ENCODE peak calls at places on chromosomes 3 and 15, in eight cellular contexts. O, R, Z, P, J, Y, N and Q are unnamed samples. For H3K4me1 and H3K27me3, the result is how much of the 10 kb centered on the place peaks cover.

GRCh38 chr3:14371573-14372474 is 30.6 kb upstream of the SLC6A6 start:
- DNase-seq in J (peak), N (peak), Y (peak), P (peak), Z (peak), R (peak), O (no peak), Q (peak)

GRCh38 chr3:184325269-184325668 is 10.9 kb downstream of the EIF4G1 start:
- DNase-seq in Y (no peak), R (no peak), Z (no peak), O (no peak), J (no peak), P (no peak), N (no peak), Q (no peak)

GRCh38 chr15:32718082-32718821 is 448 bp downstream of the GREM1 start:
- DNase-seq in J (no peak), R (no peak), O (no peak), Z (peak), Y (peak), P (peak), N (no peak), Q (no peak)

GRCh38 chr3:184050217-184050847 is 2.5 kb upstream of the HTR3C start:
- DNase-seq in R (no peak), Y (peak), J (no peak), P (no peak), O (no peak), Z (no peak), N (no peak), Q (peak)

GRCh38 chr3:46280105-46280797 is 38.0 kb downstream of the CCR3 start:
- DNase-seq in P (no peak), Y (no peak), O (no peak), J (no peak), N (peak), R (no peak), Z (peak), Q (peak)

GRCh38 chr3:51712020-51712385 is 5.1 kb downstream of the GRM2 start:
- DNase-seq in O (no peak), R (no peak), J (no peak), Y (no peak), Z (no peak), N (no peak), P (no peak), Q (no peak)

GRCh38 chr15:40754574-40754882 is 526 bp downstream of the RMDN3 start:
- DNase-seq in Y (peak), Z (peak), O (no peak), N (no peak), J (no peak), R (no peak), P (no peak), Q (peak)

GRCh38 chr3:74613566-74613965 is 893 bp downstream of the CNTN3 start:
- DNase-seq in R (no peak), Y (peak), P (no peak), O (no peak), J (no peak), Z (peak), N (no peak), Q (peak)

GRCh38 chr15:67543348-67543718 is 830 bp downstream of the MAP2K5 start:
- DNase-seq in N (no peak), R (no peak), J (no peak), O (no peak), Y (peak), P (no peak), Z (peak), Q (peak)

GRCh38 chr3:193768069-193768391 is 175.0 kb downstream of the OPA1 start:
- DNase-seq in N (peak), O (no peak), Y (no peak), Z (peak), P (no peak), R (no peak), J (no peak), Q (no peak)

GRCh38 chr15:78983146-78983918 is 38.5 kb upstream of the CTSH start:
- DNase-seq in N (no peak), J (no peak), Y (no peak), P (no peak), Z (no peak), R (no peak), O (no peak), Q (no peak)
- H3K27ac ChIP-seq in N (no peak), J (no peak), Y (no peak), P (no peak), Z (no peak), R (no peak), O (no peak), Q (no peak)

DNA sequence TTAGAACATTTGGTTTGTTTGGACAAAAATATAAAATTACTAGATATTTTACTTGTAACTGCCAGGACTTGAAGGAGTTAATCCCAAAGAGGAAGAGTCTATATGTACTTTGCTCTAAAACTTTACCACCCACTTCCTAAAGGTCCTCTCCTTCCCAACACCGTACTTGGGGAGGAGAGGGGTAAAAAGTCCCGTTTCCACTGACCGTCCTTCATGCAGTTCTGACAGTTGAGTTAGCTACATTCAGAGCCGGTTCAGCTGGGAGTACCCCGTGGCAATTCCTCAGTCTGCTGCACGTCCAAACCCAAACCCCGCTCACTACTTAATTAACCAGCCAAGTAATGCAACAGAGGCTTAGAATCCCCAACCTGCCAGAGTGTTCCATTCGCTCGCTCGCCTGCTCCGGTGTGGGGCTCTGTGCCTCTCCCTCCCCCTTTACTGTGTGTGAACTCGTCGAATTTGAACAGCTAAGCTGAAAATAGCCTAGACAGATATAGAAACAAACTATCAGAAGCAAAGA is 519.7 kb downstream of the FOXP1 start:
- DNase-seq in R (peak), J (peak), Z (peak), N (no peak), Y (peak), P (peak), O (no peak), Q (peak)
- H3K4me1 ChIP-seq in R (half or more), J (under half), Z (under half), N (under half), Y (half or more), P (under half), O (half or more), Q (under half)

DNA sequence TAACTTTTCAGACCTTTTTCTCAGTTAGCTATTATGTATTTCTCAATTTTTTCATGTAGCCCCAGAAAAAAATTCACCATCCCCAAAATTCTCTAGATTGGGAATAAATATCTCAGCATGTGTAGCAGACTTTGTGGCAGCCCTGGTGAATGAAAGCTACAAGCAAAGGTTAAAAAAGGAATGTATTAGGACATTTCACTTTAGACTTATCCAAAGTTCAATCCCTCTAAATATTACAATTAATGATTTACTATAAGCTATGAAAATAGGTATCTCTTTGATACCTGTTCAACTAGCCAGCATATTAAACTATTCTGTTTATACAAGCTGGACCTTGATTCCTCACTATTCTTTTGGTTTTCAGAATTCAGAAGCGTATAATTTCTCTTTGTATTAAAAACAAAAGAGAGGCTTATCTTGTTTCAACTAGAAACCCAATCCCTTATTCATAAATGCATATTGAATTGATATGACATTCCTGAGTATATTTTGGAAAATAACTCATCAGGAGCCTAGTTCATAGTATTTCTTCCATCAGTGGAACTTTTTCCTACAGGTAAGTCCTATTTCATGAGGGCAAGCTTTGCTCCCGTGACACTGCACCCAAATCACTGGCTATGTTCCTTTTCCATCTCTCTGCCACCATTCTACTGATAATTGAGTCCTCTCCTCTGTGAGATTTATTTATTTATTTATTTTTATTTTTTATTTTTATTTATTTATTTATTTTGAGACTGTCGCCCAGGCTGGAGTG is 38.0 kb downstream of the WDR72 start:
- DNase-seq in P (no peak), Z (no peak), J (no peak), Y (no peak), O (no peak), R (no peak), N (no peak), Q (peak)
- H3K27me3 ChIP-seq in P (under half), Z (under half), J (under half), Y (under half), O (under half), R (under half), N (under half), Q (under half)

GRCh38 chr3:120488296-120488695 is 37.5 kb upstream of the FSTL1 start:
- DNase-seq in Y (no peak), R (no peak), Z (no peak), N (no peak), P (no peak), J (no peak), O (no peak), Q (no peak)
- H3K27ac ChIP-seq in Y (no peak), R (peak), Z (no peak), N (no peak), P (no peak), J (peak), O (no peak), Q (no peak)

DNA sequence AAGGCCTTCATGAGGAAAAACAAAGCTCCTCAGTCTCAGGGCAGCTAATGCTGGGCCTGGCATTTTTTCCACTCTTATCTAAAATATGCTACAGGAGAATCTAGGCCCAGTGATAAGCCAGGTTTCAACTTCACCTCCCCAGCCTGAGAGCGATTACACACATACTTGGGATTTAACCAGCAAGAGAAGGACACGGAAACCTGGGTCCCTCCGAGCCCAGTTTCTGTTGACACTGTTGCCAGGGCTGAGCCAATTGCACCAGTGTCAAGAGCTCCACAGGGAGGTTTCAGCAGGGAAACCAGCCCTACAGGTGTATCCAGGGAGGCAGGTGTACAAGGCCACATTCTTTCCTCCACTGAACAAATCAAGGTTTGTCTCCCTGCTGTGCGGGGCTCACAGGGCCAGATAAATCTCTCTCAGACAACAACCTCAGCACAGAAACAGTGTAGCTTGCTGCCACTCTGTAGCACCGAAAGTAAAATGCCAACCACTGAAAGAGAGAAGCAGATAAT is 85.4 kb downstream of the MAGI1 start:
- DNase-seq in J (no peak), Y (peak), O (no peak), R (no peak), Z (no peak), N (peak), P (peak), Q (peak)
- H3K4me1 ChIP-seq in J (under half), Y (half or more), O (under half), R (half or more), Z (under half), N (half or more), P (under half), Q (under half)

GRCh38 chr15:89444855-89445254 is 51.5 kb downstream of the RHCG start:
- DNase-seq in R (no peak), Y (no peak), J (no peak), O (no peak), N (no peak), Z (no peak), P (no peak), Q (no peak)

GRCh38 chr15:89446260-89446891 is 50.0 kb downstream of the RHCG start:
- DNase-seq in J (no peak), Y (peak), P (no peak), N (no peak), O (no peak), R (no peak), Z (no peak), Q (no peak)

GRCh38 chr15:89447676-89448075 is 48.7 kb downstream of the RHCG start:
- DNase-seq in P (no peak), Y (no peak), Z (no peak), J (no peak), N (no peak), R (no peak), O (no peak), Q (no peak)

GRCh38 chr15:89444241-89444797 is 52.1 kb downstream of the RHCG start:
- DNase-seq in J (no peak), R (no peak), N (no peak), P (no peak), O (no peak), Z (no peak), Y (no peak), Q (no peak)

GRCh38 chr15:89445553-89445952 is 50.8 kb downstream of the RHCG start:
- DNase-seq in O (no peak), R (no peak), N (no peak), P (no peak), J (no peak), Y (peak), Z (no peak), Q (no peak)
- H3K27me3 ChIP-seq in O (under half), R (half or more), N (under half), P (under half), J (under half), Y (under half), Z (half or more), Q (under half)

GRCh38 chr3:11187678-11188077 is 33.4 kb downstream of the HRH1 start:
- DNase-seq in J (no peak), Y (no peak), R (no peak), O (no peak), P (no peak), N (no peak), Z (peak), Q (no peak)

GRCh38 chr3:11186771-11187170 is 32.5 kb downstream of the HRH1 start:
- DNase-seq in P (no peak), O (no peak), N (no peak), Y (no peak), J (no peak), R (no peak), Z (peak), Q (no peak)

GRCh38 chr3:11185564-11186317 is 31.4 kb downstream of the HRH1 start:
- DNase-seq in N (peak), R (peak), Y (peak), P (no peak), O (no peak), J (peak), Z (peak), Q (peak)

GRCh38 chr3:11186318-11186692 is 32.0 kb downstream of the HRH1 start:
- DNase-seq in R (no peak), O (no peak), Z (no peak), Y (no peak), P (no peak), N (no peak), J (no peak), Q (no peak)

DNA sequence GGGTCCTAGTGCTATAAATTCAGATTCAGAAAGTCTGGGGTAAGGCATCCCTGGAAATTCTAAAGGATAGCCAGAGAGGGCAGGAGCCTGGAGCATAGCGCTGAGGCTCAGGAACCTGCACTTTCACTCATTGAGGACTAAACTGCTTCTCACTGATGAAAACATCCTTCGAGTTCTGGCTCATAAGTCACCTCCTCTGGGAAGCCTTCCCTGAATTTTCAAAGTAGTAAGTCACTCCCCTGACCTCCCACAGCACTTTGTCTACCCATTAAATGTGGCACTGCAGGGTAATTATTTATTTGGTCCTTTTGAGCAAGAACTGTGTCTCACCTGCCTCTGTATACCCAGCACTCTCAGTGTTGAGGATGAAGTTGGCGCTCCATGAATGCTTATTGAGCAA is 30.9 kb downstream of the HRH1 start:
- DNase-seq in Z (peak), N (no peak), Y (no peak), J (no peak), R (no peak), O (no peak), P (no peak), Q (no peak)
- H3K27ac ChIP-seq in Z (peak), N (peak), Y (peak), J (peak), R (peak), O (no peak), P (no peak), Q (no peak)

GRCh38 chr3:101942356-101942755 is 93.0 kb downstream of the NFKBIZ start:
- DNase-seq in O (no peak), Y (no peak), N (no peak), R (no peak), P (no peak), J (no peak), Z (peak), Q (no peak)

GRCh38 chr3:101941253-101942039 is 92.1 kb downstream of the NFKBIZ start:
- DNase-seq in P (no peak), Z (peak), R (no peak), J (no peak), N (peak), Y (no peak), O (no peak), Q (no peak)

GRCh38 chr3:101939391-101939790 is 90.1 kb downstream of the NFKBIZ start:
- DNase-seq in P (no peak), O (no peak), Z (no peak), R (no peak), N (peak), J (no peak), Y (no peak), Q (no peak)

GRCh38 chr3:101938262-101938847 is 89.0 kb downstream of the NFKBIZ start:
- DNase-seq in P (no peak), Z (no peak), Y (no peak), R (no peak), N (no peak), O (peak), J (no peak), Q (peak)

DNA sequence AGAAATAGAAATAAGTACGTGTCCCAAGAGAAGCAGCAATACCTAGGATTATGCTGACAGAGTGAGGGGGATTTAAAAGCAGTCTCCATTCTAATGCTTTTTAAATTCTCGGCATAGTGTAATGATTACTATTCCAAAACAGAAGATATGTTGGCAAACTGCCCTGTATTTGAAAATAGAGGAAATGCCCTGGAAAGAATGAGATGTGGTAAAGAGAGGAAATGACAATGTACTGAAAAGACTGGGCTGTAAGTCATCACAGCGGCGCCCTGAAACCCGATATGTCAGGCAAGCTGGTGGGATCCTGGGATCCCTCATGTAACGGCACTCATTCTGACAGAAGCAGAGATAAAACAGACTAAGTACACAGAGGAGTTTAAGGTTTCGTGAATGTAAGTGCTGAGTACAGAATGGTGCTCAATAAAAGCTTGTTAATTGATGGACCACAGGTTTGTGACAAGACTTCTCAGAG is 91.2 kb downstream of the NFKBIZ start:
- DNase-seq in N (peak), J (peak), O (no peak), Z (peak), Y (peak), P (peak), R (peak), Q (no peak)
- H3K4me1 ChIP-seq in N (under half), J (under half), O (half or more), Z (half or more), Y (under half), P (under half), R (under half), Q (under half)

GRCh38 chr3:127458698-127459097 is 131.8 kb downstream of the TPRA1 start:
- DNase-seq in R (no peak), J (no peak), O (no peak), N (no peak), Y (no peak), Z (peak), P (peak), Q (no peak)
- H3K27me3 ChIP-seq in R (half or more), J (under half), O (under half), N (under half), Y (under half), Z (under half), P (under half), Q (under half)

DNA sequence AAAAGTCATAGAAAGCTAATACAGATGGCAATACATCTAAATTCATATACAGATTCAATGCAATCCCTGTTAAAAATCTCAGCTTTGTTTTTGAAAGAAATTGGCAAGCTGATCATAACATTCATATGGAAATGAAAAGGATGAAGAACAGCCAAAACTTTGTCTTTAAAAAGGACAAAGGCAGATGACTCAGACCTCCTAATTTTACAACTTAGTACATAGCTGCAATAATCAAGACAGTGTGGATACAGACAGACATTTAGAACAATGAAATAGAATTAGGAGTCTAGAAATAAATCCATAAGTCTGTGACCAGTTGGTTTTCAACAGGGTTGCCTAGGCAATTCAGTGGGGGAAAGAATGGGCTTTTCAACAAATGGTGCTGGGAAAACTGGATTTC is 63.4 kb downstream of the AQP9 start:
- DNase-seq in Z (peak), Y (no peak), P (no peak), O (no peak), J (no peak), N (peak), R (no peak), Q (no peak)
- H3K27ac ChIP-seq in Z (peak), Y (no peak), P (no peak), O (no peak), J (no peak), N (no peak), R (no peak), Q (no peak)